ENCODE peak calls at places on chromosomes 2 and 18, in eight cellular contexts. T is WTC11; P is activated T-cell treated with anti-CD3 and anti-CD28 coated beads, Interleukin-2, amount 50 U/mL, for 48 hours; B is NCI-H2171; R is fibroblast of the conjunctiva; U is NCI-H1105; H is H7; A is GM12865. C is an unnamed sample.

GRCh38 chr18:46639386-46639785 is 17.6 kb downstream of the LOXHD1 start:
- DNase-seq in B (no peak), H (no peak), P (no peak), R (no peak), T (no peak), U (no peak), A (no peak), C (no peak)

GRCh38 chr2:100988630-100989417 is 13.3 kb upstream of the RPL31 start:
- DNase-seq in H (no peak), A (no peak), T (no peak), R (no peak), P (no peak), U (no peak), B (no peak), C (peak; percentile 8)

GRCh38 chr2:100017633-100018032 is 124.8 kb downstream of the AFF3 start:
- DNase-seq in U (no peak), T (no peak), R (no peak), A (no peak), P (no peak), B (peak; percentile 87), H (no peak), C (peak; percentile 66)

GRCh38 chr2:109330056-109330455 is 201.1 kb downstream of the SH3RF3 start:
- DNase-seq in R (no peak), B (no peak), A (no peak), P (no peak), T (no peak), U (no peak), H (no peak), C (peak; percentile 82)

GRCh38 chr2:65885266-65885665 is 452.9 kb upstream of the SPRED2 start:
- DNase-seq in T (no peak), R (no peak), B (no peak), H (no peak), A (no peak), P (no peak), U (no peak), C (no peak)

GRCh38 chr2:212777020-212777491 is 238.5 kb upstream of the ERBB4 start:
- DNase-seq in U (peak; percentile 13), A (peak; percentile 38), P (no peak), B (peak; percentile 19), R (peak; percentile 26), H (peak; percentile 7), T (no peak), C (peak; percentile 27)

GRCh38 chr2:71505086-71505769 is 51.9 kb downstream of the DYSF start:
- DNase-seq in T (no peak), B (peak; percentile 68), R (no peak), U (peak; percentile 84), H (no peak), A (no peak), P (no peak), C (no peak)

GRCh38 chr18:36769611-36770314 is 59.0 kb downstream of the TPGS2 start:
- DNase-seq in H (peak; percentile 61), A (peak; percentile 39), R (no peak), B (no peak), P (peak; percentile 30), U (no peak), T (peak; percentile 77), C (no peak)

GRCh38 chr2:163173591-163173990 is 335.0 kb upstream of the KCNH7 start:
- DNase-seq in A (no peak), H (no peak), B (no peak), U (no peak), T (no peak), P (no peak), R (no peak), C (no peak)

GRCh38 chr2:218960196-218961165 is 1.0 kb downstream of the CDK5R2 start:
- DNase-seq in R (no peak), A (no peak), H (peak; percentile 73), T (no peak), B (peak; percentile 39), P (peak; percentile 32), U (no peak), C (no peak)

GRCh38 chr2:28449489-28450395 is 46.1 kb upstream of the PLB1 start:
- DNase-seq in R (no peak), T (no peak), U (no peak), A (peak; percentile 61), P (peak; percentile 94), H (no peak), B (no peak), C (peak; percentile 53)

GRCh38 chr2:120870467-120870788 is 134.8 kb downstream of the GLI2 start:
- DNase-seq in H (no peak), P (no peak), T (no peak), U (no peak), B (no peak), R (no peak), A (no peak), C (no peak)

GRCh38 chr18:9690418-9691178 is 17.5 kb upstream of the RAB31 start:
- DNase-seq in P (no peak), B (peak; percentile 36), H (no peak), A (no peak), R (no peak), T (no peak), U (no peak), C (peak; percentile 41)

GRCh38 chr2:186576614-186577013 is 13.2 kb upstream of the ITGAV start:
- DNase-seq in P (no peak), B (no peak), T (no peak), H (no peak), U (no peak), A (no peak), R (no peak), C (peak; percentile 78)

GRCh38 chr18:27143580-27144287 is 41.4 kb downstream of the CHST9 start:
- DNase-seq in U (no peak), P (no peak), B (no peak), A (no peak), R (no peak), H (peak; percentile 14), T (peak; percentile 18), C (no peak)

GRCh38 chr2:107808986-107809385 is 17.7 kb upstream of the RGPD4 start:
- DNase-seq in A (no peak), H (no peak), R (no peak), U (peak; percentile 69), T (no peak), B (no peak), P (no peak), C (no peak)

GRCh38 chr2:201777869-201778268 is 2.9 kb downstream of the ALS2 start:
- DNase-seq in B (no peak), U (no peak), T (no peak), P (no peak), A (no peak), R (no peak), H (no peak), C (no peak)

GRCh38 chr2:173021939-173022371 is 53.7 kb upstream of the MAP3K20 start:
- DNase-seq in H (peak; percentile 42), B (no peak), U (no peak), R (no peak), P (no peak), A (no peak), T (no peak), C (no peak)

GRCh38 chr2:234406085-234406484 is 90.8 kb downstream of the ARL4C start:
- DNase-seq in A (no peak), B (no peak), P (no peak), R (no peak), H (no peak), T (no peak), U (no peak), C (no peak)

GRCh38 chr2:117199511-117199910 is 615.0 kb upstream of the DDX18 start:
- DNase-seq in U (no peak), A (no peak), H (no peak), B (no peak), P (no peak), R (no peak), T (no peak), C (no peak)

GRCh38 chr2:163731735-163732134 is 4.1 kb downstream of the FIGN start:
- DNase-seq in A (no peak), R (no peak), T (no peak), H (no peak), P (no peak), U (no peak), B (no peak), C (no peak)

GRCh38 chr2:126932529-126932928 is 33.8 kb downstream of the TEX51 start:
- DNase-seq in A (no peak), T (no peak), U (no peak), R (no peak), P (no peak), B (no peak), H (no peak), C (no peak)

GRCh38 chr2:51003345-51004192 is 28.4 kb downstream of the NRXN1 start:
- DNase-seq in P (no peak), U (no peak), B (no peak), H (no peak), R (no peak), T (no peak), A (no peak), C (peak; percentile 18)

GRCh38 chr18:51195602-51196115 is 1.8 kb downstream of the MEX3C start:
- DNase-seq in R (no peak), B (peak; percentile 73), P (peak; percentile 54), A (peak; percentile 67), H (peak; percentile 61), U (peak; percentile 68), T (peak; percentile 22), C (peak; percentile 70)

GRCh38 chr2:22855761-22856184 is 529.2 kb upstream of the KLHL29 start:
- DNase-seq in P (no peak), R (no peak), T (no peak), A (no peak), U (no peak), H (no peak), B (peak; percentile 73), C (no peak)

GRCh38 chr18:72871091-72871490 is 3.3 kb upstream of the NETO1 start:
- DNase-seq in U (no peak), R (peak; percentile 59), T (no peak), H (no peak), A (no peak), B (no peak), P (no peak), C (peak; percentile 35)